ENCODE peak calls at places on chromosomes 1 and 21, in six cellular contexts. N, P, H, D, S and T are unnamed samples.
A peak's percentile ranks its signal among the peaks of the same experiment; 100 is the strongest.

GRCh38 chr1:65148548-65149390 is 766 bp downstream of the AK4 start:
- DNase-seq in H (no peak), N (no peak), P (no peak), D (no peak), S (peak; percentile 79), T (peak; percentile 2)

GRCh38 chr1:15014521-15014920 is 139.0 kb upstream of the TMEM51 start:
- DNase-seq in H (no peak), N (no peak), S (no peak), P (no peak), D (no peak), T (no peak)

GRCh38 chr1:100065183-100065968 is 67.4 kb downstream of the SASS6 start:
- DNase-seq in N (no peak), H (no peak), S (no peak), P (no peak), D (peak; percentile 72), T (no peak)

GRCh38 chr1:20037877-20038276 is 32.1 kb upstream of the PLA2G5 start:
- DNase-seq in S (peak; percentile 44), P (no peak), N (no peak), H (no peak), D (no peak), T (no peak)

GRCh38 chr1:199040076-199040475 is 401.2 kb downstream of the PTPRC start:
- DNase-seq in N (no peak), P (no peak), D (no peak), H (no peak), S (no peak), T (no peak)

GRCh38 chr1:103191327-103191726 is 83.0 kb upstream of the COL11A1 start:
- DNase-seq in P (no peak), N (no peak), D (no peak), S (no peak), H (no peak), T (no peak)

GRCh38 chr1:166327886-166328285 is 161.1 kb upstream of the FAM78B start:
- DNase-seq in P (no peak), S (no peak), D (no peak), N (no peak), H (no peak), T (no peak)

GRCh38 chr1:206784471-206784903 is 12.2 kb upstream of the IL10 start:
- DNase-seq in N (no peak), S (no peak), P (peak; percentile 63), H (peak; percentile 65), D (peak; percentile 48), T (peak; percentile 45)

GRCh38 chr1:200922406-200922805 is 27.7 kb downstream of the INAVA start:
- DNase-seq in H (no peak), P (no peak), S (no peak), N (no peak), D (no peak), T (no peak)

GRCh38 chr1:7885513-7886298 is 32.8 kb upstream of the UTS2 start:
- DNase-seq in H (peak; percentile 8), N (peak; percentile 58), S (peak; percentile 100), D (peak; percentile 96), P (no peak), T (peak; percentile 4)

GRCh38 chr1:174068000-174068399 is 45.8 kb upstream of the RC3H1 start:
- DNase-seq in D (no peak), P (no peak), N (no peak), H (no peak), S (no peak), T (peak; percentile 10)

GRCh38 chr1:35883681-35884155 is 709 bp downstream of the AGO1 start:
- DNase-seq in P (peak; percentile 66), S (peak; percentile 95), N (peak; percentile 71), H (peak; percentile 41), D (peak; percentile 70), T (peak; percentile 31)

GRCh38 chr1:95641386-95641785 is 407.4 kb downstream of the RWDD3 start:
- DNase-seq in H (no peak), S (no peak), D (no peak), P (no peak), N (no peak), T (no peak)

GRCh38 chr1:208177656-208178055 is 66.5 kb downstream of the PLXNA2 start:
- DNase-seq in D (peak; percentile 95), H (no peak), P (no peak), S (peak; percentile 66), N (peak; percentile 56), T (no peak)

GRCh38 chr1:37919277-37919676 is 27.6 kb downstream of the INPP5B start:
- DNase-seq in H (no peak), S (peak; percentile 45), P (no peak), D (no peak), N (peak; percentile 79), T (peak; percentile 58)

GRCh38 chr1:48560577-48560976 is 88.6 kb upstream of the SPATA6 start:
- DNase-seq in N (no peak), D (no peak), S (no peak), P (no peak), H (no peak), T (no peak)

GRCh38 chr21:35855463-35855862 is 204.9 kb downstream of the SETD4 start:
- DNase-seq in P (no peak), H (no peak), S (no peak), N (no peak), D (no peak), T (no peak)

GRCh38 chr1:59686170-59686569 is 128.6 kb upstream of the HOOK1 start:
- DNase-seq in H (no peak), P (no peak), D (no peak), N (no peak), S (no peak), T (no peak)

GRCh38 chr1:61071205-61071830 is 11.0 kb upstream of the NFIA start:
- DNase-seq in P (no peak), D (no peak), N (no peak), H (no peak), S (no peak), T (no peak)

GRCh38 chr1:181349512-181349911 is 133.8 kb upstream of the CACNA1E start:
- DNase-seq in P (no peak), N (no peak), S (no peak), H (no peak), D (no peak), T (no peak)

GRCh38 chr1:20158358-20159070 is 19.4 kb downstream of the PLA2G2F start:
- DNase-seq in N (no peak), D (no peak), S (no peak), P (no peak), H (no peak), T (no peak)

DNA sequence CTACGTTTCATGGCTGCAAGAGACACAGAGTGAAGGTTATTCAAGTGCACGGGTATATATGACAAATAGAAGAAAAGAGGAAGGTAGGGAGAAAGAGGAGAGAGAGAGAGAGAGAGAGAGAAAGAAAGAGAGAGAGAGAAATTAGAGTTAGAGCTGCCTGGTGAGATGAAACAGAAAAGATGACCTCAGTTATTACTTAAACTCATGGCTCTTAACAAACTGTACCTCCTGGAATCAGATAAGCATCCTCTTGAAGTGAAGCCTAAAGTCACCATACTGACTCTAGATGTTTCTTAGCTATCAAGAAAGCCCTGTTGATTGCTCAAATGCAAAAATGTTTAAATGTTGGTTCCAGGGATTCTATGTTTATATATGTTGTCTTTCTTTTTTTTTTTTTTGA is 597.7 kb upstream of the ZP4 start:
- DNase-seq in D (no peak), P (no peak), S (no peak), N (no peak), H (no peak), T (no peak)
- H3K9me3 ChIP-seq in D (no peaks in the 10 kb centered on the region), P (no peaks in the 10 kb centered on the region), S (no peaks in the 10 kb centered on the region), N (peaks cover 7% of the 10 kb centered on the region), H (no peaks in the 10 kb centered on the region), T (no peaks in the 10 kb centered on the region)

GRCh38 chr21:27240901-27241300 is 274.0 kb upstream of the ADAMTS5 start:
- DNase-seq in D (no peak), P (no peak), H (no peak), N (no peak), S (no peak), T (no peak)
- H3K9me3 ChIP-seq in D (no peaks in the 10 kb centered on the region), P (no peaks in the 10 kb centered on the region), H (no peaks in the 10 kb centered on the region), N (peaks cover 50% of the 10 kb centered on the region), S (no peaks in the 10 kb centered on the region), T (peaks cover 7% of the 10 kb centered on the region)

DNA sequence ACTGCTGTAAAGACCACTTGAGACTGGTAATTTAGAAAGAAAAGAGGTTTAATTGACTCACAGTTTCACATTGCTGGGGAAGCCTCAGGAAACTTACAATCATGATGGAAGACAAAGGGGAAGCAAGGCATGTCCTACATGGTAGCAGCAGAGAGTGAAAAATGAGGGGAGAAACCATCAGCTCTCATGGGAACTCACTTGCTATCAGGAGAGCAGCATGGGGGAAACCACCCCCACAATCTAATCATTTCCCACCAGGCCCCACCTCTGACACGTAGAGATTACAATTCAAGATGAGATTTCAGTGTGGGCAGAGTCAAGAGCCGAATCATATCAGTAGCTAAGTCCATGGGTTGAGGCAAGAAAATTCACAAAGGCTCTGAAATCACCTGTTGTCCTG is 23.8 kb upstream of the LYPD8 start:
- DNase-seq in H (no peak), D (no peak), N (no peak), S (no peak), P (no peak), T (no peak)
- H3K9me3 ChIP-seq in H (peaks cover 6% of the 10 kb centered on the region), D (no peaks in the 10 kb centered on the region), N (no peaks in the 10 kb centered on the region), S (peaks cover 74% of the 10 kb centered on the region), P (peaks cover 7% of the 10 kb centered on the region), T (no peaks in the 10 kb centered on the region)

DNA sequence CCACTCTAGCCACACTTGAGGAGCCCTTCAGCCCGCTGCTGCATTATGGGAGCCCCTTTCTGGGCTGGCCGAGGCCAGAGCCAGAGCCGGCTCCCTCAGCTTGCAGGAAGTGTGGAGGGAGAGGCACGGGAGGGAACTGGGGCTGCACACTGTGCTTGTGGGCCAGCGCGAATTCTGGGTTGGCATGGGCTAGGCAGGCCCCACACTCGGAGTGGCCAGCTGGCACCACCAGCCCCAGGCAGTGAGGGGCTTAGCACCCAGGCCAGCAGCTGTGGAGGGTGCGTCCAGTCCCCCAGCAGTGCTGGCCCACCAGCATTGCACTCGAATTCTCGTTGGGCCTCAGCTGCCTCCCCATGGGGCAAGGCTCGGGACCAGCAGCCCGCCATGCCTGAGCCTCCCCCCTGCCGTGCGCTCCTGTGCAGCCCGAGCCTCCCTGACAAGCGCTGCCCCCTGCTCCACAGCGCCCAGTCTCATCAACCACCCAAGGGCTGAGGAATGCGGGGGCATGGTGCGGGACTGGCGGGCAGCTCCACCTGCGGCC is 785.9 kb upstream of the TPTE start:
- DNase-seq in D (no peak), P (no peak), H (no peak), S (no peak), N (no peak), T (no peak)
- H3K9me3 ChIP-seq in D (peaks cover 9% of the 10 kb centered on the region), P (peaks cover 34% of the 10 kb centered on the region), H (peaks cover 20% of the 10 kb centered on the region), S (peaks cover 96% of the 10 kb centered on the region), N (peaks cover 63% of the 10 kb centered on the region), T (peaks cover 43% of the 10 kb centered on the region)

DNA sequence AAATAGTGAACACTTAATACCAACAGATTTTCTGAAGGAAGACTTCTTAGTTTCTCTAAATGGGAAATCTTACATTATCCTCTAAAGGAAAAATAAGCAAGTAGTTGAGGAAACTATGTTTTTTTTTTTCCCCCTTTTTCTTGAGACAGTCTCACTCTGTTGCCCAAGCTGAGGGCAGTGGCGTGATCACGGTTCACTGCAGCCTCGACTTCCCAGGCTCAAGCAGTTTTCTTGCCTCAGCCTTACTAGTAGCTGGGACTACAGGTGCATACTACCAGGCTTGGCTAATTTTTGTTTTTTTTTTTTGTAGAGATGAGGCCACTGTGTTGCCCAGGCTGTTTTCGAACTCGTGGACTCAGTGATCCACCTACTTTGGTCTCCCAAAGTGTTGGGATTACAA is 3.9 kb downstream of the MTR start:
- DNase-seq in S (no peak), N (no peak), D (no peak), P (no peak), H (no peak), T (no peak)
- H3K9me3 ChIP-seq in S (no peaks in the 10 kb centered on the region), N (no peaks in the 10 kb centered on the region), D (no peaks in the 10 kb centered on the region), P (no peaks in the 10 kb centered on the region), H (no peaks in the 10 kb centered on the region), T (no peaks in the 10 kb centered on the region)